ENCODE peak calls at places on chromosomes 7 and 10, in four cellular contexts. B is LoVo, Z is AG04450, M is skeletal muscle cell. N is an unnamed sample.

GRCh38 chr10:98790817-98791216 is 344.1 kb upstream of the HPS1 start:
- DNase-seq in B (no peak), Z (no peak), M (no peak), N (peak)

GRCh38 chr7:98701372-98701771 is 84.3 kb downstream of the NPTX2 start:
- DNase-seq in B (no peak), Z (no peak), M (no peak), N (no peak)

GRCh38 chr7:126715076-126715475 is 537.7 kb downstream of the GRM8 start:
- DNase-seq in B (no peak), Z (no peak), M (no peak), N (no peak)

GRCh38 chr7:2604608-2605174 is 27.1 kb upstream of the TTYH3 start:
- DNase-seq in B (no peak), Z (no peak), M (no peak), N (no peak)

GRCh38 chr7:130388671-130389070 is 8.4 kb downstream of the CPA1 start:
- DNase-seq in B (no peak), Z (no peak), M (no peak), N (no peak)

GRCh38 chr7:151865070-151865670 is 11.7 kb downstream of the PRKAG2 start:
- DNase-seq in B (no peak), Z (no peak), M (no peak), N (no peak)

GRCh38 chr10:96641396-96641795 is 54.6 kb upstream of the TM9SF3 start:
- DNase-seq in B (no peak), Z (no peak), M (no peak), N (no peak)

GRCh38 chr7:2085804-2086203 is 146.9 kb downstream of the MAD1L1 start:
- DNase-seq in B (no peak), Z (no peak), M (no peak), N (no peak)

GRCh38 chr7:131011976-131012375 is 278.0 kb upstream of the KLF14 start:
- DNase-seq in B (peak), Z (peak), M (peak), N (no peak)

GRCh38 chr7:130988443-130988842 is 254.4 kb upstream of the KLF14 start:
- DNase-seq in B (no peak), Z (no peak), M (no peak), N (peak)

GRCh38 chr10:13550813-13551212 is 22.0 kb upstream of the BEND7 start:
- DNase-seq in B (no peak), Z (no peak), M (no peak), N (no peak)

GRCh38 chr10:65419629-65420028 is 1506.2 kb upstream of the LRRTM3 start:
- DNase-seq in B (no peak), Z (no peak), M (no peak), N (no peak)

GRCh38 chr10:117541909-117542705 is 439 bp upstream of the EMX2 start:
- DNase-seq in B (peak), Z (no peak), M (peak), N (peak)

GRCh38 chr7:89837515-89837914 is 316.8 kb upstream of the STEAP1 start:
- DNase-seq in B (no peak), Z (no peak), M (peak), N (no peak)

GRCh38 chr10:33335800-33336605 is 1.5 kb upstream of the NRP1 start:
- DNase-seq in B (peak), Z (no peak), M (no peak), N (no peak)

GRCh38 chr7:80312139-80312661 is 177.6 kb downstream of the GNAI1 start:
- DNase-seq in B (no peak), Z (peak), M (peak), N (no peak)

GRCh38 chr7:13988011-13988410 is 1.5 kb downstream of the ETV1 start:
- DNase-seq in B (no peak), Z (no peak), M (no peak), N (no peak)

GRCh38 chr10:131089861-131090260 is 221.7 kb downstream of the TCERG1L start:
- DNase-seq in B (no peak), Z (no peak), M (no peak), N (no peak)

GRCh38 chr7:1045727-1046063 is 1.3 kb downstream of the GPR146 start:
- DNase-seq in B (no peak), Z (no peak), M (no peak), N (no peak)

GRCh38 chr10:78053201-78053868 is 19.7 kb downstream of the RPS24 start:
- DNase-seq in B (no peak), Z (peak), M (no peak), N (no peak)